ENCODE peak calls at places on chromosomes 4 and X, in four cellular contexts. One of them, this sample, is unnamed. For H3K27me3 and H3K4me1, the result is how much of the 10 kb centered on the place peaks cover.

GRCh38 chr4:150039790-150040189 is 38.5 kb upstream of the DCLK2 start:
- DNase-seq in GM23248: no peak
- DNase-seq in aorta: no peak
- DNase-seq in heart right ventricle: no peak
- DNase-seq in this sample: no peak

GRCh38 chr4:76585897-76586360 is 150.9 kb downstream of the SHROOM3 start:
- DNase-seq in GM23248: peak
- DNase-seq in heart right ventricle: peak
- DNase-seq in aorta: peak
- DNase-seq in this sample: peak

GRCh38 chr4:143489116-143489515 is 24.4 kb upstream of the SMARCA5 start:
- DNase-seq in aorta: no peak
- DNase-seq in heart right ventricle: no peak
- DNase-seq in GM23248: peak
- DNase-seq in this sample: no peak

GRCh38 chr4:89744915-89745314 is 92.0 kb downstream of the SNCA start:
- DNase-seq in heart right ventricle: no peak
- DNase-seq in aorta: no peak
- DNase-seq in GM23248: no peak
- DNase-seq in this sample: no peak

GRCh38 chrX:154063234-154063633 is 34.3 kb downstream of the MECP2 start:
- DNase-seq in heart right ventricle: no peak
- DNase-seq in aorta: no peak
- DNase-seq in GM23248: no peak
- DNase-seq in this sample: no peak

GRCh38 chr4:100780126-100780525 is 262.3 kb upstream of the EMCN start:
- DNase-seq in heart right ventricle: no peak
- DNase-seq in GM23248: no peak
- DNase-seq in aorta: no peak
- DNase-seq in this sample: no peak

GRCh38 chrX:67636532-67636931 is 92.7 kb downstream of the AR start:
- DNase-seq in GM23248: peak
- DNase-seq in heart right ventricle: no peak
- DNase-seq in aorta: no peak
- DNase-seq in this sample: no peak

GRCh38 chr4:150116506-150116905 is 38.3 kb downstream of the DCLK2 start:
- DNase-seq in heart right ventricle: peak
- DNase-seq in GM23248: no peak
- DNase-seq in aorta: no peak
- DNase-seq in this sample: no peak

GRCh38 chrX:46200423-46200822 is 344.8 kb downstream of the ZNF674 start:
- DNase-seq in heart right ventricle: no peak
- DNase-seq in aorta: no peak
- DNase-seq in GM23248: no peak
- DNase-seq in this sample: no peak

GRCh38 chr4:4789462-4789861 is 70.0 kb upstream of the MSX1 start:
- DNase-seq in aorta: no peak
- DNase-seq in heart right ventricle: no peak
- DNase-seq in GM23248: no peak
- DNase-seq in this sample: no peak
- H3K27me3 ChIP-seq in aorta: under half
- H3K27me3 ChIP-seq in heart right ventricle: under half
- H3K27me3 ChIP-seq in GM23248: under half
- H3K27me3 ChIP-seq in this sample: under half

DNA sequence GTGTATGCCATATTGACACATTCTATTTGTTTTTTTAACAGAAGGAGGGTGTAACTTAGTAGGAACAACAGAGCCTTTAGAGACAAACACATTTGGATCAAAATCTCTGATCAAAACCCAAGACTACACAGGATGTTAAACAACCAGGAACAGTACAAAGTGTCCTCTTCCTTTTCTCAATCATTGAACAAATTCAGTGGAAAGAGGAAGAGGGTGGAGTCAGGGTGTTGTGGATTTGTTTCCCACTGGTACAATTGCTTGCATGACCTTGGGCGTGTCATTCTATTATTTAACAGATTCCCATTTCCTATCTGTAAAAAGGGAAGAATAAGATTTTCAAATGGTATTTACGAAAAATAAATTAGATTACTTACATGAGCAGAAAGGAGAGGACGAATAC is 1162.8 kb upstream of the PRKX start:
- DNase-seq in heart right ventricle: no peak
- DNase-seq in aorta: no peak
- DNase-seq in GM23248: no peak
- DNase-seq in this sample: no peak
- H3K4me1 ChIP-seq in heart right ventricle: under half
- H3K4me1 ChIP-seq in aorta: under half
- H3K4me1 ChIP-seq in GM23248: under half
- H3K4me1 ChIP-seq in this sample: under half

DNA sequence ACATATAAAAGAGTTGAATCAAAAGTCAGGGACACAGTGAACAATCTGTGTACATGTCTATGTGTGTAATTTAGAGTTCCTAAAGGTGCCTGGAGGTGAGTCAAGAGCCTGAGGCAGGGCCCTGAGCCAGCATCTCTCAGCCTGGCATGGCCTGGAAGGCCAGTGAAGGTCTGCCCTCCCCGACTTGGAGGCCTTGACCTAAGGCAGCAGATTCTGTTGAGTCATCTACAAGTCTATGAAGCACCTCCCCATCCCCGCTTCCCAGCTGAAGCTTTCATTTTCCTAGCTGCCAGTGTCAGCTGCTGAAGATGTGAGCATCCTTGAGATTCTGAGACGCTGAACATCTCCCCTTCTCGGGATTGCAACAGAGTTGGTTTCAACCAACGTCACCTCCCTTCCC is 583.9 kb downstream of the BCOR start:
- DNase-seq in heart right ventricle: no peak
- DNase-seq in GM23248: peak
- DNase-seq in aorta: no peak
- DNase-seq in this sample: no peak
- H3K27me3 ChIP-seq in heart right ventricle: under half
- H3K27me3 ChIP-seq in GM23248: under half
- H3K27me3 ChIP-seq in aorta: under half
- H3K27me3 ChIP-seq in this sample: under half

DNA sequence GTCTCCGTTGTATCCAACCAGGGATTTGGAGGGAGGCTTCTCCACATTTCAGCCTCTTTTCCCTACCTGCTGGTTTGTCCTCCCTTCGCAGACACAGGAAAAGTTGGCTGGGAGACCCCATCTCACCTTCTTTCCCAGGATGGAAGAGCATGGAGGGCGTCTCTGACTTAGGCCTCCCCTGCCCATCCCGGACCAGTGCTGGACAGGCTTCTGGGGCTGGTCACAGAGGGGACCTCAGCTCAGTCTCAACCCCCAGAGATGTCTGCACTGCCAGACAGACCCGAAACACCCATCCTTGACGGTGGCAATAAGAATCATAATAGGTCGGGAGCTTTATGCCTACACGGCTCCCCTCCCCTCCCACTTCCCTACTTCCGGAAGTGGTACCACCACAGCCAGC is 1.6 kb downstream of the WFS1 start:
- DNase-seq in GM23248: no peak
- DNase-seq in heart right ventricle: no peak
- DNase-seq in aorta: no peak
- DNase-seq in this sample: no peak
- H3K4me1 ChIP-seq in GM23248: under half
- H3K4me1 ChIP-seq in heart right ventricle: half or more
- H3K4me1 ChIP-seq in aorta: under half
- H3K4me1 ChIP-seq in this sample: under half

GRCh38 chr4:119204898-119205297 is 7.6 kb upstream of the USP53 start:
- DNase-seq in heart right ventricle: no peak
- DNase-seq in GM23248: no peak
- DNase-seq in aorta: no peak
- DNase-seq in this sample: no peak

GRCh38 chr4:119205690-119206089 is 6.8 kb upstream of the USP53 start:
- DNase-seq in heart right ventricle: no peak
- DNase-seq in GM23248: no peak
- DNase-seq in aorta: no peak
- DNase-seq in this sample: no peak

GRCh38 chr4:119209077-119209476 is 3.4 kb upstream of the USP53 start:
- DNase-seq in GM23248: peak
- DNase-seq in aorta: no peak
- DNase-seq in heart right ventricle: no peak
- DNase-seq in this sample: no peak

GRCh38 chr4:119206178-119206577 is 6.3 kb upstream of the USP53 start:
- DNase-seq in GM23248: no peak
- DNase-seq in heart right ventricle: no peak
- DNase-seq in aorta: no peak
- DNase-seq in this sample: no peak

GRCh38 chr4:119207051-119207450 is 5.5 kb upstream of the USP53 start:
- DNase-seq in GM23248: peak
- DNase-seq in aorta: no peak
- DNase-seq in heart right ventricle: no peak
- DNase-seq in this sample: no peak
- H3K27me3 ChIP-seq in GM23248: under half
- H3K27me3 ChIP-seq in aorta: under half
- H3K27me3 ChIP-seq in heart right ventricle: under half
- H3K27me3 ChIP-seq in this sample: under half

DNA sequence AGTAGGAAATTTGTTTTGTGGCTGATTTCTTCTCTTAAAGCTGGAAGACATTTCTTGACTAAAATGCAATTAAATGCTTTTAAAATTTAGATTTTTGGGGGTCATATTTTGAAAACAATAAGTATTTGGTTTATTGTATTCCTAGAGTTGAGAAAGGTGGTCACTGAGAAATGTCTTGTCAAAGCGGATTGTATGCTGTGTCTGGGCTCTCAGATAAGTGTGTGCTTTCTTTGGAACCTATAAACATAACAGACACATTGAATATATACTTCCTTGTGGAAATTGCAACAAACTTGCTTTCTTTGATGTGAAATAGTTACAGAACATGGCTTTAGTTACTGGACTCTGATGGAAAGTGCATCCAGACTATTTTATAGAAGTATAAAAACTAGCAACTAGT is 75.4 kb downstream of the AFF1 start:
- DNase-seq in heart right ventricle: no peak
- DNase-seq in aorta: no peak
- DNase-seq in GM23248: no peak
- DNase-seq in this sample: no peak
- H3K4me1 ChIP-seq in heart right ventricle: half or more
- H3K4me1 ChIP-seq in aorta: under half
- H3K4me1 ChIP-seq in GM23248: half or more
- H3K4me1 ChIP-seq in this sample: under half